ENCODE peak calls at places on chromosomes 3 and 15, in ten cellular contexts. I is uterus, N is psoas muscle, Z is breast epithelium, F is prostate gland, C is fibroblast of lung, G is astrocyte, U is AG04450, E is dorsolateral prefrontal cortex, X is K562. T is an unnamed sample.

GRCh38 chr15:57171414-57171813 is 204.9 kb upstream of the CGNL1 start:
- DNase-seq in I (no peak), N (no peak), Z (no peak), F (no peak), C (no peak), G (no peak), U (no peak), E (no peak), X (no peak), T (no peak)

GRCh38 chr3:120440001-120440703 is 10.6 kb downstream of the FSTL1 start:
- DNase-seq in I (no peak), N (peak), Z (no peak), F (no peak), C (no peak), G (peak), U (no peak), E (no peak), X (no peak), T (no peak)

GRCh38 chr15:31237042-31237324 is 89.7 kb upstream of the KLF13 start:
- DNase-seq in I (no peak), N (no peak), Z (no peak), F (no peak), C (no peak), G (no peak), U (no peak), E (no peak), X (no peak), T (no peak)

GRCh38 chr3:127634653-127635052 is 5.7 kb downstream of the PODXL2 start:
- DNase-seq in I (no peak), N (no peak), Z (no peak), F (no peak), C (no peak), G (no peak), U (no peak), E (no peak), X (peak), T (no peak)

GRCh38 chr3:13750731-13751130 is 129.1 kb downstream of the WNT7A start:
- DNase-seq in I (no peak), N (no peak), Z (no peak), F (no peak), C (no peak), G (no peak), U (no peak), E (no peak), X (no peak), T (no peak)

GRCh38 chr3:42852443-42852842 is 23.2 kb downstream of the CYP8B1 start:
- DNase-seq in I (no peak), N (no peak), Z (no peak), F (no peak), C (no peak), G (no peak), U (no peak), E (no peak), X (peak), T (no peak)

GRCh38 chr15:94263341-94264273 is 32.2 kb downstream of the MCTP2 start:
- DNase-seq in I (no peak), N (no peak), Z (no peak), F (no peak), C (peak), G (peak), U (no peak), E (no peak), X (no peak), T (no peak)

GRCh38 chr15:57500979-57501576 is 90.6 kb upstream of the MYZAP start:
- DNase-seq in I (no peak), N (no peak), Z (no peak), F (no peak), C (no peak), G (peak), U (no peak), E (no peak), X (no peak), T (peak)

GRCh38 chr3:107523361-107524213 is 825 bp downstream of the BBX start:
- DNase-seq in I (peak), N (peak), Z (peak), F (peak), C (peak), G (peak), U (no peak), E (no peak), X (peak), T (peak)

GRCh38 chr15:61668444-61668843 is 391.8 kb downstream of the VPS13C start:
- DNase-seq in I (no peak), N (no peak), Z (no peak), F (no peak), C (no peak), G (no peak), U (no peak), E (no peak), X (peak), T (no peak)

GRCh38 chr3:159293493-159293892 is 491.6 kb downstream of the MFSD1 start:
- DNase-seq in I (no peak), N (no peak), Z (no peak), F (no peak), C (no peak), G (no peak), U (no peak), E (no peak), X (no peak), T (no peak)
- TF ChIP-seq CTCF in I (no peak), N (no peak), Z (no peak), F (no peak), C (no peak), G (no peak), U (no peak), E (no peak), X (no peak), T (no peak)

DNA sequence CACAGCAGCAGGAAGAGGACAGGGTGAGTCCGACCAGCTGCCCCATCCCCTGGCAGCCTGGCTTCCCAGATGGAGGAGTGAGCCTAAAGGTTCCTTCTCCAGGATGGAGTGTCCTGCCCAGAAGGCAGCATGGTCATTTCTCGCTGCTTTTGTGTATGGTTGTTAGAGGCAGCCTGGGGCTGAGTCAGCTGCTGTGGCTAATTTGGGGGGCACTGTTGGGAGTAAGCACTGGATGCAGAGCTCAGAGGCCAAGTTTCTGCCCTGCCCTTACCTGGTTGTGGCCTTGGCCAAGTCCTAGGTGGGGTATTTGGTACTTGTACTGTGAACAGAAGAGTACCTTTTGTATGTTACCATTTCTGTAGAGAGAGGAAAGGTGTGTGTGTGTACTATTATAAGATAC is 78.6 kb downstream of the ADAMTS7 start:
- DNase-seq in I (no peak), N (no peak), Z (no peak), F (no peak), C (no peak), G (no peak), U (no peak), E (no peak), X (no peak), T (no peak)
- H3K27ac ChIP-seq in I (no peak), N (no peak), Z (no peak), F (no peak), C (no peak), G (no peak), U (no peak), E (no peak), X (no peak), T (no peak)

DNA sequence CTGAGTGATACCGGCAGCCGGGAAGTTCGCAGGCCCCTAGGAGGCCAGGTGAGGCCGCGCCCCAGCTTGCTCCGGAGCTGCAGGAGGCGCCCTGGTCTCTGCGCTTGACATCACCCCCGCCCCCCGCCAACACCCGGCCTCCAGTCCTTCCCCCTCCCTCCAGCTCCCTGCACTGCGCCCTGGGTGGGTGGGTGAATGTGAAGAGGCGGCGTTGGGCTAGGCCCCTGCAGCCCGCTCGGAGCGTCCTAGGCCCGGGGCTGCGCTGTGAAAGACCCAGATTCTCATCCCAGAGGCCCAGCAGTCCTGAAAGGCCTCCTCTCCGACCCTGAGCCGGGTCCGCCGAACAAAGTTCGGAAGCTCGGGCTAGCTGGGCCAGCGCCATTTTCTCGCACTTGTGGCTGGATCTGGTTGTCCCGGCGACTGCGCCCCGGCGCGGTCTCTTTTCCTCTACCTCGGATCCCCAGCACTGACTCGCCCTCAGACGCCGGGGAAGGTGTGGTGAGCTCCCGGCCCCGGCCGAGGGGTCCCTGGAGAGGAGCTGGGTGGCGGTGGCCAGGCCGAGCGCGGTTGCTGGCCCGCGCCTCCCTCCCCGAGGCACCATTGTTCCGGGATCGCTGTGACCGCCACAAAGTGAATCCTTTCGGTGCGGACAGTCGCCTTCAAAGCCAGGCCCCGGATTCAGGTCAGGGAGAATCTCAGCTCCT is 12.9 kb downstream of the ZIC4 start:
- DNase-seq in I (no peak), N (peak), Z (no peak), F (no peak), C (no peak), G (no peak), U (no peak), E (peak), X (peak), T (no peak)
- TF ChIP-seq CTCF in I (no peak), N (no peak), Z (no peak), F (no peak), C (no peak), G (no peak), U (no peak), E (peak), X (no peak), T (no peak)

DNA sequence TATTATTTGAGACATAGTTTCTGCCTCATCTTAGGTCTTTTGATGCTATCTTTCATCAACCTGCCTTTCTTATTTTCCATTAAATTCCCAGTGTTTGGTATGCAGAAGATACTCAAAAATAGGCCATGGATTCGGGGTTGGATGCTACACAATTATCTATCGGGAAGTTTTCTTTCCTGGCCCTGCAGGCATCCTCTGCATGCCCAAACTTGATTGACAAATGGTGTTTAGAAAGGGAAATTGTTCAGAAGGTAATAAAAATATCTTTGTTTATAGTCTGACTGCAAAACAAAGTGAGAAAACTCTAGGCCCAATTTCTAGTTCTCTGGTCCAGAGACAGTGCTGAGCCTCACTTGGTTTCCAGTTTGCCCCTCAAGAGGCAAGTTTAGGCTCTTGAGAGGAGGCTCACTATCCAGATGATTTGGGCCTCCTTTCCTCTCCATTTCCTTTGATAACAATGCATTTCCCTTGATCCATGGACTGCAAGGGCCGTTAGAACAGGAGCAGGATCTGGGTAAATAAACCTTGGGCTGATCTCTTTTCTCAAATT is 157.1 kb upstream of the DPH6 start:
- DNase-seq in I (no peak), N (no peak), Z (no peak), F (no peak), C (no peak), G (no peak), U (no peak), E (no peak), X (no peak), T (no peak)
- H3K27ac ChIP-seq in I (peak), N (no peak), Z (no peak), F (no peak), C (no peak), G (no peak), U (no peak), E (no peak), X (no peak), T (no peak)

GRCh38 chr3:52792413-52792812 is 2.2 kb upstream of the ITIH3 start:
- DNase-seq in I (no peak), N (no peak), Z (no peak), F (no peak), C (no peak), G (no peak), U (no peak), E (no peak), X (peak), T (no peak)
- TF ChIP-seq CTCF in I (no peak), N (no peak), Z (no peak), F (no peak), C (peak), G (no peak), U (peak), E (no peak), X (peak), T (no peak)

DNA sequence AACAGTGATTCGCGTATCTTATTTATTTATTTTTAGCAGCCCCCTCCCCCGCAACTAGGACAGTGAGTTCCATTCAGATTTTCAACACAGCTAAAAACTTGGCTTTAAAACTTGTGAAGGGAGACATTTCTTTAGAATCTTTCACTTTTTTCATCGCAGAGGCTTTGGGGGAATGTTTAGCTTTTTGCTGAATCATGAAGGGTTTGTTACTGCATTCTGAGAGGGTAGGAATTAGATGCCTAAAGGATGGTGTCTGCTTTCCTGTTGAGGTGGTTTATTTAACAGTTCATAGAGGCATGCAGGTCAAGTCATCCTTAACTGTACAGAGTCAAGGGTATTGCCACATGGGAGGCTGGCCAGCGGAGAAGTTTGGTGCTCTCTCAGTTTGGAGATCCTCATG is 36.6 kb downstream of the GAP43 start:
- DNase-seq in I (no peak), N (no peak), Z (no peak), F (no peak), C (peak), G (peak), U (peak), E (no peak), X (no peak), T (no peak)
- H3K27ac ChIP-seq in I (peak), N (peak), Z (no peak), F (no peak), C (no peak), G (peak), U (peak), E (peak), X (no peak), T (no peak)

T was measured in foreskin keratinocyte.